ENCODE peak calls at places on chromosomes 6 and 20, in seven cellular contexts. D, P, A, J, O, R and M are unnamed samples.

GRCh38 chr6:38155576-38156204 is 336.2 kb downstream of the ZFAND3 start:
- DNase-seq in D (no peak), P (peak; percentile 22), A (peak; percentile 7), J (no peak), O (no peak), R (no peak), M (no peak)

GRCh38 chr6:33298773-33299236 is at the start of gene RGL2:
- DNase-seq in D (peak; percentile 72), P (no peak), A (peak; percentile 88), J (no peak), O (no peak), R (peak; percentile 79), M (peak; percentile 68)

GRCh38 chr6:88839280-88839679 is 124.1 kb downstream of the RNGTT start:
- DNase-seq in D (no peak), P (no peak), A (no peak), J (no peak), O (no peak), R (no peak), M (no peak)

GRCh38 chr20:3461191-3461874 is 9.5 kb upstream of the ATRN start:
- DNase-seq in D (no peak), P (no peak), A (no peak), J (no peak), O (no peak), R (peak; percentile 49), M (no peak)

GRCh38 chr20:33649201-33649631 is 12.9 kb upstream of the C20orf144 start:
- DNase-seq in D (peak; percentile 20), P (no peak), A (no peak), J (no peak), O (no peak), R (peak; percentile 54), M (peak; percentile 71)

GRCh38 chr20:44115762-44116644 is 71.0 kb downstream of the JPH2 start:
- DNase-seq in D (no peak), P (no peak), A (no peak), J (no peak), O (no peak), R (no peak), M (no peak)

GRCh38 chr6:168181776-168182765 is 103.1 kb upstream of the FRMD1 start:
- DNase-seq in D (no peak), P (no peak), A (no peak), J (no peak), O (no peak), R (no peak), M (no peak)

GRCh38 chr6:31765910-31766794 is 3.7 kb downstream of the SAPCD1 start:
- DNase-seq in D (no peak), P (no peak), A (no peak), J (no peak), O (no peak), R (peak; percentile 35), M (no peak)

GRCh38 chr6:3471286-3471685 is 14.4 kb upstream of the SLC22A23 start:
- DNase-seq in D (no peak), P (no peak), A (no peak), J (no peak), O (no peak), R (no peak), M (no peak)

GRCh38 chr20:34215711-34216381 is 25.4 kb upstream of the ASIP start:
- DNase-seq in D (peak; percentile 89), P (no peak), A (peak; percentile 70), J (no peak), O (peak; percentile 53), R (peak; percentile 96), M (peak; percentile 78)

GRCh38 chr6:138278326-138278725 is 60.0 kb upstream of the PBOV1 start:
- DNase-seq in D (peak; percentile 31), P (no peak), A (no peak), J (no peak), O (peak; percentile 6), R (peak; percentile 62), M (peak; percentile 69)

GRCh38 chr6:31815025-31815838 is at the start of the genes HSPA1A and HSPA1L:
- DNase-seq in D (peak; percentile 93), P (peak; percentile 96), A (peak; percentile 93), J (peak; percentile 45), O (peak; percentile 91), R (peak; percentile 96), M (peak; percentile 98)

GRCh38 chr6:150267686-150268561 is 100.9 kb upstream of the IYD start:
- DNase-seq in D (no peak), P (no peak), A (peak; percentile 31), J (no peak), O (peak; percentile 88), R (peak; percentile 96), M (no peak)

GRCh38 chr20:34954905-34955231 is 738 bp downstream of the GSS start:
- DNase-seq in D (no peak), P (no peak), A (no peak), J (no peak), O (peak; percentile 29), R (peak; percentile 73), M (peak; percentile 51)

GRCh38 chr6:113713665-113714064 is 143.5 kb upstream of the MARCKS start:
- DNase-seq in D (no peak), P (no peak), A (no peak), J (no peak), O (no peak), R (no peak), M (no peak)

GRCh38 chr6:62262283-62262682 is 23.7 kb downstream of the KHDRBS2 start:
- DNase-seq in D (no peak), P (no peak), A (no peak), J (no peak), O (no peak), R (no peak), M (no peak)

GRCh38 chr6:140346461-140346860 is 972.0 kb upstream of the CITED2 start:
- DNase-seq in D (no peak), P (no peak), A (no peak), J (no peak), O (peak; percentile 53), R (peak; percentile 31), M (no peak)

GRCh38 chr20:32586291-32586690 is 1.2 kb upstream of the NOL4L start:
- DNase-seq in D (no peak), P (no peak), A (no peak), J (no peak), O (no peak), R (no peak), M (no peak)

GRCh38 chr6:5938934-5939333 is 67.8 kb downstream of the NRN1 start:
- DNase-seq in D (no peak), P (no peak), A (no peak), J (no peak), O (no peak), R (no peak), M (no peak)

GRCh38 chr6:163707385-163708355 is 293.2 kb downstream of the QKI start:
- DNase-seq in D (no peak), P (no peak), A (no peak), J (no peak), O (no peak), R (no peak), M (no peak)

GRCh38 chr20:49889943-49890650 is 25.2 kb downstream of the SPATA2 start:
- DNase-seq in D (peak; percentile 47), P (no peak), A (no peak), J (no peak), O (no peak), R (no peak), M (no peak)

GRCh38 chr20:15556869-15557268 is 1016.4 kb downstream of the KIF16B start:
- DNase-seq in D (no peak), P (no peak), A (no peak), J (no peak), O (no peak), R (no peak), M (no peak)

DNA sequence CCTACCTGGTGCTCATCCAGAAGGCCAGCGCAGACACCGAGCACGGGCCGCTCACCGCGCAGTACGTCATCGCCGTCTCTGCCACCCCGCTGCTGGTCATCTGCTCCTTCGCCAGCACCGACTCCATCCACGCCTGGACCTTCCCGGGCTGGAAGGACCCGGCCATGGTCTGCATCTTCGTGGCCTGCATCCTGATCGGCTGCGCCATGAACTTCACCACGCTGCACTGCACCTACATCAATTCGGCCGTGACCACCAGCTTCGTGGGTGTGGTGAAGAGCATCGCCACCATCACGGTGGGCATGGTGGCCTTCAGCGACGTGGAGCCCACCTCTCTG is 1.8 kb downstream of the SLC35D3 start:
- DNase-seq in D (peak; percentile 10), P (no peak), A (no peak), J (no peak), O (no peak), R (no peak), M (no peak)
- H3K4me3 ChIP-seq in D (no peak overlapping the region), P (no peak overlapping the region), A (no peak overlapping the region), J (no peak overlapping the region), O (no peak overlapping the region), R (no peak overlapping the region), M (no peak overlapping the region)

GRCh38 chr6:27825025-27825823 is 87.0 kb downstream of the OR2B2 start:
- DNase-seq in D (no peak), P (no peak), A (no peak), J (no peak), O (no peak), R (no peak), M (no peak)
- H3K4me3 ChIP-seq in D (no peak overlapping the region), P (peak overlapping the region; percentile 89), A (peak overlapping the region; percentile 61), J (peak overlapping the region; percentile 91), O (peak overlapping the region; percentile 72), R (peak overlapping the region; percentile 68), M (peak overlapping the region; percentile 61)

GRCh38 chr20:42752620-42753019 is 437.1 kb downstream of the PTPRT start:
- DNase-seq in D (no peak), P (no peak), A (no peak), J (no peak), O (no peak), R (no peak), M (no peak)

GRCh38 chr20:42749548-42749947 is 440.2 kb downstream of the PTPRT start:
- DNase-seq in D (no peak), P (no peak), A (no peak), J (no peak), O (no peak), R (no peak), M (no peak)

DNA sequence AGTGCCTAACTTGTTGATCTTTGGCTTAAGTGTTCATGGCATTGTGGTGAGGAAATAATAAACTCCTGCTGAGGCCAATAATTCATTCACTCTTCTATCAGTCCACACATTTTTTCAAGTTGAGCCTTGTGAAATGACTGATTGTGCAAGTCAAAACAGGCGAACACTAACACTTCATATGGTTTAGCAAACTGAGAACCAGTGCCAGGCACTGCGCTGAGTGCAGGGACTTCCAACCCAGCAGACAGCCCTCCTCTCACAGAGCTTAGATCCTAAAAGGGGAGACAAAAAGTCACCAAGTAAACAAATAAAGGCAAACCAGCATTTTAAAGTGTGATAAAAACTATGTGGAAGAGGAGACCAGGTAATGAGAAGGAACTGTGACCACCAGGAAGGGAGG is 435.0 kb downstream of the PTPRT start:
- DNase-seq in D (no peak), P (no peak), A (no peak), J (no peak), O (no peak), R (no peak), M (no peak)
- H3K4me3 ChIP-seq in D (no peak overlapping the region), P (no peak overlapping the region), A (no peak overlapping the region), J (no peak overlapping the region), O (no peak overlapping the region), R (no peak overlapping the region), M (no peak overlapping the region)

GRCh38 chr6:35620706-35621105 is 68.0 kb downstream of the FKBP5 start:
- DNase-seq in D (no peak), P (no peak), A (no peak), J (no peak), O (no peak), R (no peak), M (no peak)

GRCh38 chr6:35629876-35630378 is 58.8 kb downstream of the FKBP5 start:
- DNase-seq in D (no peak), P (no peak), A (no peak), J (no peak), O (no peak), R (no peak), M (no peak)

GRCh38 chr6:35622283-35622682 is 66.4 kb downstream of the FKBP5 start:
- DNase-seq in D (no peak), P (no peak), A (no peak), J (no peak), O (no peak), R (no peak), M (no peak)

GRCh38 chr6:35624341-35625070 is 64.2 kb downstream of the FKBP5 start:
- DNase-seq in D (no peak), P (no peak), A (no peak), J (peak; percentile 70), O (no peak), R (peak; percentile 40), M (no peak)
- H3K4me3 ChIP-seq in D (no peak overlapping the region), P (no peak overlapping the region), A (no peak overlapping the region), J (no peak overlapping the region), O (no peak overlapping the region), R (no peak overlapping the region), M (no peak overlapping the region)